ENCODE peak calls at places on chromosomes 13 and 19, in four cellular contexts. I is BE2C; T is stimulated activated effector memory CD8-positive, alpha-beta T cell treated with anti-CD3 and anti-CD28 coated beads, Interleukin-12 subunit alpha, Interleukin-12 subunit beta, amount 100 ng/mL, for 72 hours; B is sciatic nerve. Y is an unnamed sample.

GRCh38 chr19:4867534-4868285 is at the start of gene PLIN3:
- DNase-seq in T (peak), I (peak), B (peak), Y (peak)

GRCh38 chr13:94154362-94154761 is 325.1 kb downstream of the DCT start:
- DNase-seq in B (peak), I (no peak), T (no peak), Y (no peak)

GRCh38 chr13:99206873-99207272 is 6.2 kb downstream of the UBAC2 start:
- DNase-seq in B (no peak), I (no peak), T (peak), Y (no peak)

GRCh38 chr19:55446060-55446459 is 3.0 kb upstream of the SHISA7 start:
- DNase-seq in B (no peak), T (no peak), I (no peak), Y (no peak)

GRCh38 chr13:44734204-44734707 is 158.1 kb upstream of the TSC22D1 start:
- DNase-seq in I (peak), B (no peak), T (no peak), Y (no peak)

GRCh38 chr19:6048808-6049405 is 61.4 kb downstream of the RFX2 start:
- DNase-seq in B (peak), I (peak), T (peak), Y (peak)

GRCh38 chr13:45742985-45743384 is 40.9 kb downstream of the CBY2 start:
- DNase-seq in T (no peak), I (no peak), B (no peak), Y (no peak)

GRCh38 chr13:105928901-105929300 is 606.6 kb downstream of the EFNB2 start:
- DNase-seq in I (no peak), T (no peak), B (no peak), Y (no peak)

GRCh38 chr19:10861118-10861651 is 10.2 kb upstream of the CARM1 start:
- DNase-seq in I (peak), T (peak), B (no peak), Y (peak)

GRCh38 chr13:113448885-113449692 is 4.2 kb downstream of the ADPRHL1 start:
- DNase-seq in T (peak), I (no peak), B (peak), Y (peak)

GRCh38 chr13:100983111-100983510 is 308.5 kb upstream of the TMTC4 start:
- DNase-seq in T (no peak), B (no peak), I (no peak), Y (no peak)

GRCh38 chr13:107650081-107650701 is 565.1 kb downstream of the LIG4 start:
- DNase-seq in T (peak), B (peak), I (peak), Y (peak)

GRCh38 chr13:33281951-33282595 is 3.5 kb downstream of the STARD13 start:
- DNase-seq in B (no peak), T (no peak), I (no peak), Y (no peak)

GRCh38 chr13:53004605-53005004 is 24.0 kb upstream of the OLFM4 start:
- DNase-seq in I (no peak), B (no peak), T (no peak), Y (no peak)

GRCh38 chr19:49058592-49058991 is 1.0 kb upstream of the CGB7 start:
- DNase-seq in B (no peak), T (no peak), I (peak), Y (no peak)

GRCh38 chr19:14558370-14559066 is 13.3 kb downstream of the NDUFB7 start:
- DNase-seq in B (no peak), T (no peak), I (peak), Y (peak)

GRCh38 chr19:39097721-39098120 is 13.6 kb downstream of the ACP7 start:
- DNase-seq in B (no peak), T (no peak), I (no peak), Y (no peak)

GRCh38 chr13:97388385-97388784 is 45.6 kb upstream of the RAP2A start:
- DNase-seq in I (peak), T (no peak), B (no peak), Y (peak)

GRCh38 chr19:1608414-1609391 is 3.4 kb upstream of the UQCR11 start:
- DNase-seq in B (no peak), I (peak), T (no peak), Y (no peak)

GRCh38 chr13:76812971-76813691 is 73.1 kb downstream of the KCTD12 start:
- DNase-seq in B (peak), T (no peak), I (no peak), Y (no peak)

GRCh38 chr13:86932935-86933334 is 738.2 kb upstream of the SLITRK5 start:
- DNase-seq in I (no peak), B (no peak), T (no peak), Y (no peak)

GRCh38 chr13:81001828-81002385 is 661.0 kb upstream of the SPRY2 start:
- DNase-seq in B (no peak), T (no peak), I (no peak), Y (no peak)

GRCh38 chr13:39297023-39297422 is 258.8 kb downstream of the NHLRC3 start:
- DNase-seq in T (no peak), B (no peak), I (no peak), Y (no peak)

GRCh38 chr13:73162912-73163911 is 104.4 kb downstream of the KLF5 start:
- DNase-seq in B (no peak), I (no peak), T (no peak), Y (no peak)

GRCh38 chr13:51715613-51716012 is 88.3 kb downstream of the DHRS12 start:
- DNase-seq in T (no peak), B (no peak), I (no peak), Y (no peak)

GRCh38 chr13:28136916-28137315 is 1.4 kb upstream of the PAN3 start:
- DNase-seq in B (no peak), T (no peak), I (no peak), Y (no peak)

GRCh38 chr19:55697698-55698097 is 22.7 kb downstream of the EPN1 start:
- DNase-seq in T (no peak), B (peak), I (no peak), Y (no peak)

GRCh38 chr19:48858984-48859710 is 9.3 kb downstream of the PLEKHA4 start:
- DNase-seq in I (no peak), B (no peak), T (peak), Y (no peak)

GRCh38 chr19:58042709-58043340 is 9.0 kb downstream of the ZSCAN1 start:
- DNase-seq in B (no peak), T (no peak), I (no peak), Y (no peak)

GRCh38 chr19:49473868-49474544 is at the start of gene FLT3LG:
- DNase-seq in T (peak), B (peak), I (peak), Y (peak)

GRCh38 chr13:110430391-110431338 is 123.6 kb downstream of the COL4A2 start:
- DNase-seq in I (no peak), T (no peak), B (no peak), Y (no peak)